ENCODE peak calls at places on chromosome 5, in four cellular contexts. G, P, U and F are unnamed samples.

GRCh38 chr5:172293054-172293744 is 9.6 kb upstream of the UBTD2 start:
- DNase-seq in G (peak), P (peak), U (peak), F (no peak)

GRCh38 chr5:174348582-174348981 is 303.1 kb downstream of the NSG2 start:
- DNase-seq in G (no peak), P (no peak), U (no peak), F (no peak)

GRCh38 chr5:446864-447263 is 3.9 kb downstream of the EXOC3 start:
- DNase-seq in G (peak), P (peak), U (peak), F (no peak)

GRCh38 chr5:150307617-150308426 is 5.1 kb upstream of the ARSI start:
- DNase-seq in G (no peak), P (no peak), U (peak), F (no peak)

GRCh38 chr5:138438724-138439536 is at the start of gene REEP2:
- DNase-seq in G (peak), P (peak), U (no peak), F (no peak)

GRCh38 chr5:84253946-84254345 is 130.7 kb downstream of the EDIL3 start:
- DNase-seq in G (no peak), P (no peak), U (no peak), F (no peak)

GRCh38 chr5:123559434-123559775 is 47.4 kb downstream of the CSNK1G3 start:
- DNase-seq in G (no peak), P (no peak), U (no peak), F (no peak)

GRCh38 chr5:65809817-65810531 is 88.0 kb downstream of the NLN start:
- DNase-seq in G (peak), P (no peak), U (no peak), F (no peak)

GRCh38 chr5:58085800-58086199 is 374.1 kb downstream of the PLK2 start:
- DNase-seq in G (no peak), P (no peak), U (no peak), F (no peak)

GRCh38 chr5:159324097-159324760 is 6.1 kb downstream of the IL12B start:
- DNase-seq in G (no peak), P (no peak), U (no peak), F (no peak)

GRCh38 chr5:56534102-56534501 is 281.2 kb upstream of the MAP3K1 start:
- DNase-seq in G (peak), P (peak), U (peak), F (no peak)

GRCh38 chr5:150428106-150428876 is 15.6 kb upstream of the CD74 start:
- DNase-seq in G (peak), P (no peak), U (peak), F (no peak)

GRCh38 chr5:53419247-53419646 is 61.2 kb upstream of the FST start:
- DNase-seq in G (no peak), P (no peak), U (no peak), F (no peak)

GRCh38 chr5:53418844-53419243 is 61.6 kb upstream of the FST start:
- DNase-seq in G (no peak), P (no peak), U (no peak), F (no peak)

GRCh38 chr5:53422539-53422938 is 57.9 kb upstream of the FST start:
- DNase-seq in G (no peak), P (no peak), U (no peak), F (no peak)

GRCh38 chr5:53416144-53416730 is 64.2 kb upstream of the FST start:
- DNase-seq in G (no peak), P (no peak), U (no peak), F (no peak)

GRCh38 chr5:53418409-53418808 is 62.0 kb upstream of the FST start:
- DNase-seq in G (no peak), P (no peak), U (no peak), F (no peak)
- TF ChIP-seq FOXK2 in G (no peak), P (no peak), U (no peak), F (no peak)

DNA sequence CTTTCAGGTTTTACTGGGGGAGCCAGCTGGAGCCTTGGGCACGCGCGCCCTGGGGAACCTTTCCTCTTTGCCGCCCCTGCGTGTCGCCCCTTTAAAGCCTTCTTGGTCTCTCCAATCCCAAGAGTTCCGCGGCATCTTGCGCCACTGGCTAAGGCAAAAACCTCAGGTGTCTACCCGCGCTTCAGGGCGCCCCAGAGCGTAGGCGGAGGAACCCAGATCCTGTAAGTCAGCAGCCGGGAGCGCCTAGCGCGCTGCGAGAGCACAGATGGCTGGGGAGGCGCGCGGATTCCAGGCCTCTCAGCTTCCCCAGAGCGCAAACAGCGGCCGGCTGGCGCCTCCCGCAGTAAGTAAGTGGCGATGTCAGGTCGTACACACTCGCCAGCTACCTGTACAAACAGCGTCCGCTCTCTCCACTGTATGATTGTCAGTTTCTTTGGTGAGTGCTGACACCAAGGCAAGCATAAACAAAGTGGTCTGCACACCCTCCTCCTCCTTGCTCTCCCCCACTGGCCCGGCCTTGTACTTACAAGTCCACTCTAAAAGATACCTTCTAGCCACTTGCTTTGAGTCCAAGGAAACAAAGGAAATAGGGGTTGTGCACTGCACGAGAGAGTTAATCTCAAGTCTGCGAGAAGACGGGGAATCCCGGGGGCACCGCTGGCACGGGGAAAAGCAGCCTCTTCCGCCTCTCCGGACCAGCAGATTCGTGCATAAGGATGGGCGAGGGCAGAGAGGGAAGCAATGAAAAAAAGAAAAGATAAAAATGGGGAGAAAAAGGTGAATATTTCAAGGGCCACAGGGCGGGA is 2.9 kb downstream of the HTR1A start:
- DNase-seq in G (no peak), P (no peak), U (no peak), F (no peak)
- TF ChIP-seq FOXK2 in G (no peak), P (no peak), U (no peak), F (no peak)

DNA sequence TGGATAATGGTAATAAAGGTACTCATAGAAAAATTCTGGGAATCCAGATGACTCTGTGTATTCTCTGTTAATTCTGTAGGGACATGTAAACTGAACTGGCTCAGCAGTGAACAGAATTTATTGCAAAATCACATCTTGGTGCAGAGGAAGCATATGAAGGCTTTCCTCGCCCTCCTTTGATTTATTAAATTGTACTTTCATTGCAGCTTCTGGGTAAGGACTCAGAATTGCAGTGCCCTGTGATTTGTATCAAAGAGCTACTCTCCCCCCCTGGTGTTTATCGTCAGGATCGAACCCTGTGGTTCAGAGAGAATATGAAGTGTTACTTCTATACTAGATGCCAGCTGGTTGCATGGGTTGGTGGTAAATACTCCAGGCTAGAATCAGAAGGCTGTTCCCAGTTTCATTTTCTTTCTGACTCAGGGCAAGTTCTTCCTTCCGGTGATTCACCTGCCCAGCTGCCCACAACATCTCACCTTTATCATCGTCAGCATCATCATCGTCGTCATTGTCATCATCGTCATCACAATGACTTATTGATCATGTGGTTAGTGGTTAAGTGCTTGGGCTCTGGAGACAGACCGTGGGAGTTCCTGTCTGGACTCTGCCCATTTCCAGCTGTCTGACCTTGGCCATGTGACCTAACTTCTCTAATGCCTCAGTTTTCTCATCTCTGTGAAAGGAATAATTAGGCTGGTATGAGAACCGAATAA is 238.8 kb downstream of the ARHGAP26 start:
- DNase-seq in G (no peak), P (no peak), U (no peak), F (peak)
- TF ChIP-seq FOXK2 in G (no peak), P (no peak), U (no peak), F (no peak)

DNA sequence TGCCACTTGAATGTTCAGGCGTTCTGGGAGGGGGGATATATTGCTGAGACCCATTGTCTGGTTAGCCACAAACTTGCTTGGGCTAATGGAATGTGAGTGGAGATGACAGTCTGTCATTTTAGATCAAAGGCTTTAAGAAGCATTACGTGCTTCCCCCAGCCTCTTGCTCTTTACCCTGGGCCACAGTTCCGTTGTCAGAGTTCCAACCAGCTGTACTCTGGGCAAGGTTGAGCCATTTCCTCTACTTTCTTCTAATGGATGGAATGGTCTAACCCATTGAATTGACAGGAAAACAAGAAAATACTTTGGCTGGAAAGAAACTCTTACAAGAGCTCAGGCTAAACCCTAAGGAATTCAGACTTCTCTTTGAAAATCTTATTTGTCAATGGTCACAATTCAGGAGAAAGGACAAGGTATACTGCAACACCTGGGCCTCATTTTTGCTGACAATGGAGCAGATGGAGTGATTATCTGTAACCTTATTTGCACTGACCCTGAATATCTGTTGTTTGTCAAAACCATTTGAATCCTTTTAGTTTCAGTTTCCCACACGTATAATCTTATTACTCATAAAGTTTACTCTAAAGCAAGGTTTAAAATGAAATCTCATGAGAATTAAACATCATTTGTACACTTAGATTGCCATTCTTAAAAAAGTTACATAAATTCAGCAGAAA is 231.4 kb downstream of the PDE4D start:
- DNase-seq in G (no peak), P (no peak), U (peak), F (no peak)
- TF ChIP-seq FOXK2 in G (no peak), P (no peak), U (no peak), F (no peak)

DNA sequence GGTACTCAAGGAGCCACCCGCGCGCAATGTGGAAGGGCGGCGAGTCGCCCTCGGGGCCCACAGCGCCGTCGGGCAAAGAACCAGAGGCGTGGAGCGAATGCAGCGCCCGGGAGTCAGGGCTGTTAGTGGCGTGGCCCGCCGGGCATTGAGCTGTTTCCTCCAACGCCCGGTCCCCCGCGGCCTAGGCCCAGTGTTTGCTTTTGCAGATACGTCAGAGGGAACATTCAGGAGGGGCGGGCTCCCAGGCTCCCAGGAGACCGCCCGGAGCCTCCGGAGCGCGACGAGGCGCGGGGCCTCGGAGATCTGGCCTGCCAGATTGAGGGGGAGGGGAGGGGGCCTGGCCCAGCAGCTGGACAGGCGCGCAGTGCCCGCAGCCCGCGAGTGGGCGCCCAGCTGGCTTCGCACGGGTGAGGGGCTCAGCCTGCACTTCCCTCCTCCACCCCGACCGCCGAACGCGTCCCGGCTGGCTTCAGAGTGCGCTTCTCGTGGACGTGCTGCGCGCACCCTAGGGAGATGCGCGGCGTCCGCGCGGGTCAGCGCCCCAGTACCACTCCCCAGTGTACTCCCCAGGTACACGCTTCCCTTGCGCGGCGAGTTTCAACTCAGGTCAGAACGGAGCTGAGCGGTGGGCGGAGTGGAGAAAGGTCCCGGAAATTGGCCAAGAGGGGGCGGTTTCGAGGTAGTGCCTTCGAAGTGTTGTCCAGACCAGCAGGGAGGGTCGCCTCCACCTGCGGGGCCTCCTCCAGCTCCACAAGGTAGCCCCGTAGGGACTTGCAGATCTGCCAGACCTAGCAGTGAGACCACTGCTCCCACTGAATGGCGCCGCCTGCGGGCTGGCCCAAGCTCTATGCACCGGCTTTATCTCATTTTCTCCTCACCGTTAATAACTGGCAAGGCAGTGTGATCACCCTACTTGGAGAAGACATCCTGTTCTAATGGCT is 130.4 kb downstream of the TMEM174 start:
- DNase-seq in G (no peak), P (no peak), U (no peak), F (no peak)
- TF ChIP-seq FOXK2 in G (no peak), P (no peak), U (no peak), F (no peak)

GRCh38 chr5:44001675-44002380 is 387.4 kb downstream of the FGF10 start:
- DNase-seq in G (no peak), P (no peak), U (peak), F (no peak)
- TF ChIP-seq FOXK2 in G (no peak), P (no peak), U (no peak), F (no peak)

DNA sequence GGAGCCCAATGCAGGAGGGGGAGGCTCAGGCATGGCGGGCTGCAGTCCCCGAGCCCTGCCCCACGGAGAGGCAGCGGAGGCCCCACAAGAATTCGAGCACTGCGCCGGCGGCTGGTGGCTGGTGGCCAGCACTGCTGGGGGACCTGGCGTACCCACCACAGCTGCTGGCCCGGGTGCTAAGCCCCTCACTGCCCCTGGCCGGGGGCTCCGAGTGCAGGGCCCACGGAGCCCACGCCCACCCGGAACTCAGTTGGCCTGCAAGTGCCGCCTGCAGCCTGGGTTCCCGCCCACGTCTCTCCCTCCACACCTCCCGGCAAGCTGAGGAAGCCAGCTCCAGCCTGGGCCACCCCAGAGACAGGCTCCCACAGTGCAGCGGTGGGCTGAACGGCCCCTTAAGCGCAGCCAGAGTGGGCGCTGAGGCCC is 780.3 kb downstream of the DTWD2 start:
- DNase-seq in G (no peak), P (no peak), U (no peak), F (no peak)
- TF ChIP-seq FOXK2 in G (no peak), P (no peak), U (no peak), F (no peak)

DNA sequence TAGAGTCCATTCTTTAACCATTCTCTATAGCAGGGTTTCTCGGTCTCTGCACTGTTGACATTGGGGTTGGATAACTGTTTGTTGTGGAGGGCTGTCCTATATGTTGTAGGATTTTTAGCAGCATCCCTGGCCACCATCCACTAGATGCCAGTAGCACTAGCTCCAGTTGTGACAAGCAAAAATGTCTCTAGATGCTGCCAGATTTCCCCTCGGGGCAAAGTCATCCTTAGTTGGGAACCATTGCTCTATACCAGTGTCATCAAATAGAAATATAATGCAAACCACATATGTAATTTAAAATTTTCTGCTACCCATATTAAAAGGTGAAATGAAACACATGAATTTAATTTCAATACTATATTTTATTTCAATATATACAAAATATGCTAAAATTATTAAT is 2.9 kb downstream of the TTC23L start:
- DNase-seq in G (no peak), P (no peak), U (no peak), F (no peak)
- TF ChIP-seq FOXK2 in G (no peak), P (no peak), U (no peak), F (no peak)

DNA sequence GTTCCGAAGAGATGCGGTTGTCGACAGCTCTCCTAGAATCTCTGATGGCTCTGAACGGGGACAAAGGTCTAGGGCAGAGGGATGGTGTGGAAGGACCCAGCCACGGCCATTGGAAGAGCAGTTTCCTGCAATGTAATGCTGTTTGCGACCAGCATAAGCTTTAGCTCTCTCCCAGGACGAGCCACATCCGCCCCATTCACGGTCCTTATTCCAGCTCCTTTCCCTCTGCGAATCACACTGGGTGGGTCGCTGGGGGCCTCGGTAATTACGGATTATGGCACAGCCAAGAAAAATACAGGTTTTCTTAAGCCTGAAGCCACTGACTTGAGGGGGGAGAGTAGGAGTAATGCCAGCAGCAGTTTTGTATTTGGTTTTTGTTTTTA is 22.7 kb downstream of the ANXA2R start:
- DNase-seq in G (no peak), P (no peak), U (peak), F (no peak)
- TF ChIP-seq FOXK2 in G (no peak), P (no peak), U (no peak), F (no peak)